ENCODE peak calls at places on chromosomes 12 and 14, in four cellular contexts. P is right lobe of liver; Q is CD8-positive, alpha-beta T cell; V is brain microvascular endothelial cell. T is an unnamed sample.

GRCh38 chr14:52342849-52343606 is 28.9 kb downstream of the PTGER2 start:
- DNase-seq in V (no peak), Q (no peak), P (no peak), T (no peak)

GRCh38 chr14:65320661-65321308 is 91.7 kb upstream of the FUT8 start:
- DNase-seq in P (no peak), Q (no peak), V (no peak), T (no peak)

GRCh38 chr12:69991683-69992297 is 166.8 kb downstream of the MYRFL start:
- DNase-seq in V (no peak), P (no peak), Q (no peak), T (no peak)

GRCh38 chr14:75877292-75877691 is 104.5 kb downstream of the TGFB3 start:
- DNase-seq in Q (no peak), V (peak), P (no peak), T (no peak)

GRCh38 chr12:121775501-121775900 is 18.0 kb downstream of the RHOF start:
- DNase-seq in P (no peak), V (no peak), Q (no peak), T (no peak)

GRCh38 chr14:93544212-93544611 is 113.5 kb downstream of the UNC79 start:
- DNase-seq in V (no peak), Q (no peak), P (no peak), T (no peak)

GRCh38 chr14:99116741-99117295 is 155.2 kb downstream of the BCL11B start:
- DNase-seq in P (no peak), Q (no peak), V (no peak), T (no peak)

GRCh38 chr14:93527076-93527692 is 96.4 kb downstream of the UNC79 start:
- DNase-seq in V (no peak), P (no peak), Q (no peak), T (no peak)

GRCh38 chr14:32657081-32657480 is 281.6 kb upstream of the NPAS3 start:
- DNase-seq in V (peak), P (no peak), Q (no peak), T (peak)

GRCh38 chr12:46771268-46771837 is 54.4 kb downstream of the SLC38A4 start:
- DNase-seq in P (no peak), Q (no peak), V (no peak), T (no peak)

GRCh38 chr14:68766299-68767247 is 26.3 kb downstream of the ZFP36L1 start:
- DNase-seq in V (no peak), P (no peak), Q (no peak), T (no peak)

GRCh38 chr12:49309361-49309760 is 13.7 kb upstream of the TROAP start:
- DNase-seq in Q (no peak), V (no peak), P (no peak), T (no peak)

GRCh38 chr12:112947761-112948160 is 9.5 kb downstream of the OAS3 start:
- DNase-seq in Q (no peak), P (no peak), V (no peak), T (no peak)

GRCh38 chr14:51533877-51534553 is 117.7 kb upstream of the FRMD6 start:
- DNase-seq in Q (no peak), V (no peak), P (no peak), T (no peak)

GRCh38 chr14:74299061-74299545 is 3.6 kb downstream of the ABCD4 start:
- DNase-seq in V (peak), Q (no peak), P (no peak), T (no peak)

GRCh38 chr12:60847281-60847680 is 1251.5 kb downstream of the SLC16A7 start:
- DNase-seq in P (no peak), Q (no peak), V (no peak), T (no peak)

GRCh38 chr14:55419663-55420062 is 8.0 kb upstream of the ATG14 start:
- DNase-seq in P (no peak), V (no peak), Q (no peak), T (no peak)

GRCh38 chr12:3303410-3304136 is 187.4 kb upstream of the PRMT8 start:
- DNase-seq in V (no peak), Q (no peak), P (no peak), T (no peak)

GRCh38 chr14:103118019-103118662 is 5.1 kb upstream of the TNFAIP2 start:
- DNase-seq in V (no peak), Q (no peak), P (peak), T (no peak)

GRCh38 chr12:40616383-40616900 is 75.8 kb upstream of the CNTN1 start:
- DNase-seq in P (no peak), V (no peak), Q (no peak), T (no peak)

GRCh38 chr12:130357241-130357640 is 19.6 kb downstream of the PIWIL1 start:
- DNase-seq in V (no peak), Q (no peak), P (no peak), T (no peak)

GRCh38 chr12:33156042-33156441 is 259.5 kb upstream of the PKP2 start:
- DNase-seq in P (no peak), V (no peak), Q (no peak), T (no peak)

GRCh38 chr14:59852350-59852749 is 18.2 kb downstream of the RTN1 start:
- DNase-seq in Q (no peak), V (no peak), P (no peak), T (no peak)

GRCh38 chr14:51121096-51121495 is 26.2 kb upstream of the TRIM9 start:
- DNase-seq in P (no peak), Q (no peak), V (no peak), T (no peak)

GRCh38 chr12:550473-551260 is 90.9 kb downstream of the B4GALNT3 start:
- DNase-seq in V (no peak), P (peak), Q (no peak), T (no peak)

GRCh38 chr12:68361953-68362352 is 29.8 kb upstream of the MDM1 start:
- DNase-seq in P (no peak), Q (no peak), V (no peak), T (no peak)

GRCh38 chr12:88970742-88971141 is 381.6 kb downstream of the DUSP6 start:
- DNase-seq in V (no peak), Q (no peak), P (no peak), T (no peak)

DNA sequence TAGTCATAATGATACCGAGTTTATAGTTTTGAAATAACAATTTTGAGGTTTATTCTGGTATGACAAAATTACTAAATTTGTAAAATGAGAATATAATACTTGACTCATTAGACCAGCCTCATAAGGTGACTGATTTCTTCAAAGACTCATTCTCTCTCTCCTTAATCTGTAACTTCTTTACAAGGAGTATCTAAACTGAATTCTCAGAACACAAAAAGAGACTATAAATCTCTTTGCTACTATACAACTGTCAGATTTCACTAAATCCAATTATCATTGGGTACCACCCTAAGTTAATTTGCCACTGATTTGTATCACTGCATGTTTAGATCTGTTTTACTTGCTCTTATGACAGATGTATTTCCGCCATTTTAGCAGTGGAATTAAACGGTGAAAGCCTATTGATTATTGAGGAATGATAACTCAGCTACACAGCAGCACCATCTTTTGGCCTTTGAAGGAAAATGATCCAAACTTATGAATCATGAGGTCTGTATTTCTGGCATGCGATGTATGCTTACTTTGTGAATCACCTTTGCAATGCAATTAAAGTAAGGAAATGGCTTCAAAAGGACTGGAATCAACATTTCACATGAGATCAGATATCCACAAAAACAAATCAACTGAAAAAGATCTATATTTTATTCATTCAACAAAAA is 161.2 kb downstream of the RERGL start:
- DNase-seq in V (peak), Q (no peak), P (no peak), T (no peak)
- TF ChIP-seq CTCF in V (peak), Q (no peak), P (no peak), T (no peak)

GRCh38 chr12:96456265-96456974 is 33.0 kb upstream of the CFAP54 start:
- DNase-seq in V (no peak), P (no peak), Q (no peak), T (no peak)
- TF ChIP-seq CTCF in V (no peak), P (no peak), Q (no peak), T (no peak)

GRCh38 chr12:85569261-85569660 is 266.9 kb downstream of the RASSF9 start:
- DNase-seq in Q (no peak), V (no peak), P (no peak), T (no peak)

GRCh38 chr12:85575115-85576096 is 260.8 kb downstream of the RASSF9 start:
- DNase-seq in V (peak), Q (no peak), P (peak), T (peak)

GRCh38 chr12:85573635-85574214 is 262.5 kb downstream of the RASSF9 start:
- DNase-seq in P (no peak), V (no peak), Q (no peak), T (no peak)

GRCh38 chr12:85574291-85574690 is 261.9 kb downstream of the RASSF9 start:
- DNase-seq in Q (no peak), V (no peak), P (no peak), T (no peak)

GRCh38 chr12:85572956-85573355 is 263.3 kb downstream of the RASSF9 start:
- DNase-seq in V (no peak), Q (no peak), P (no peak), T (no peak)
- TF ChIP-seq CTCF in V (no peak), Q (no peak), P (no peak), T (no peak)

GRCh38 chr12:12017798-12018197 is 52.9 kb upstream of the BCL2L14 start:
- DNase-seq in Q (no peak), V (no peak), P (no peak), T (no peak)
- TF ChIP-seq CTCF in Q (no peak), V (peak), P (no peak), T (no peak)

GRCh38 chr14:24426912-24427536 is 2.4 kb downstream of the CBLN3 start:
- DNase-seq in P (peak), V (no peak), Q (no peak), T (no peak)
- TF ChIP-seq CTCF in P (no peak), V (no peak), Q (no peak), T (no peak)

GRCh38 chr12:6493580-6494350 is at the start of gene NCAPD2:
- DNase-seq in Q (peak), P (peak), V (peak), T (peak)
- TF ChIP-seq CTCF in Q (no peak), P (peak), V (peak), T (peak)

DNA sequence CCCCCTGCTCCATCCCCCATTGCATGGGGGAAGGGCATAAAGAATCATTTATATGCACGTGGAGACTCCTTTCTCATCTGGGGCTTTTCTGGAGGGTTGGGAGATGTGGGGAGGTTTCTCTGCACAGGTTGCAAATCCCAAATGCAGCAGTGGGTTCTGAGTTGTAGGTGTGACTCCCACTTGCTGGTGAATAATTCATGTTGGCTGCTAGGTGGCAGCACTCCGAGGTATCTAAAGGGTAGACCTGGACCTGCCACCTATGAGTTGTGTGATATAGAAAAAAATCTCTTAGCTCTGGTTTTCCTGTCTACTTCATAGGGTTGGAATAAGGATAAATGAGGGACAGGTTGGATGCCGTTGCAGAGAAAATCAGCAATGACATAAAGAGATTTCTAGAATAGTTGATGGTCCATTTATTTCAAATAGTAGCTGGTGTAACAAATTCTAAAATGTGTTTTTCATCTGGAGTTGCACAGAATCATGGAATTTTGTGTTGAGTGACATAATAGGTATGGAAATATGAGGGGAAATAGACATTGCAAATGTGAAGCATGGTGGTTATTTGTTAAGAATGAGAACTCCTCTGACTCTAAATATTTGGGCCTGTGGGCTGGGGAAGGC is 4.6 kb downstream of the MARCHF9 start:
- DNase-seq in P (no peak), V (no peak), Q (peak), T (no peak)
- TF ChIP-seq CTCF in P (peak), V (peak), Q (peak), T (peak)

DNA sequence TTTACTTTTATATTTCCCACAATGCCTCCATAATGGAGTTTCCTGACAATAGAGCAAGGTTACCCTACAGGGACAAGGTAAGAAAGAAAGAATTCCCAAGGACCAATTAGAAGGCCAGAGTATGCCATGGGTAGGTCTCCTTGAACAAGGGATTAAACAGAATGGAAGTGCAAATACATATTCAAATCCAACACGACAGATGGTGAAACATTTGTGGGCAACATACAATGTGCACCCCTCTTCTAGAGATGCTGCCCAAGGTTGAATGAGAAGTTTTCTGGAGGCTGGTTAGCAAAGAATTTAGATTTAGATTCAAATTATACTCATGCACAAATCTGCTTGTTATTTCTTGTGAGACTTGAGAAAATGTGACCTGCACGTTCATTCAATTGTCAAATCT is 76.3 kb upstream of the BTG1 start:
- DNase-seq in V (no peak), P (no peak), Q (no peak), T (no peak)
- TF ChIP-seq CTCF in V (no peak), P (no peak), Q (no peak), T (no peak)

DNA sequence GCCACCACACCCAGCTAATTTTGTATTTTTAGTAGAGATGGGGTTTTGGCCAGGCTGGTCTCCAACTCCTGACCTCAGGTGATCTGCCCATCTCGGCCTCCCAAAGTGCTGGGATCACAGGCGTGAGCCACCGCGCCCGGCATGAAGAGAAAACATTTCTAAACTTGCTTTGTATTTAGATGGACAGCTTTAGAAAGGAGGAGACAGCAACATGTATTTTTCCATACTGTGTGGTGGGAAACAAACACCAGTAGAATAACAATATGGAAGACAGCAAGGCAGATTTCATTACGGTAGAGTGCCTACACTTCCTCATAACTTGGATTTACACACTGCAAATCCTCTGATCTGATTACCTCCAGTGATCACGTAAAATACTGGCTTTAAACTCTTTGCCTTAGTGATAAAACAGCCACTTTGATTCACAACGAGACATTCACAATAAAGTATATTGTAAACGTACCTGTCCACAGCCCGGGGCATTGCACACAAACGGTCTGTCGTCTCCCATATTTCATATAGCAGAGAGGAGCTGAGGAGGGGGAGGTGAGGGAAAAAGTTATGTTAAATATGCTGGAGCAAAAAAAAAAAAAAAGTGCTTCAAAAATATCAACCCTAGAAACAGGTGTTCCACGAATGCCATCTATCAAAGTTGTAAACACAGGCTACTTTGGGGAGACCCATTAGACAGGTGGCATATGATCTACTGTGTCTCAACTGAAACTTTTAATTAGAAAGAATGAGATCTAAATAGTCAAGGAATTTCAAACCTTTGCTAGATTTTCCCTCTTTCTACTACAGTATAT is 25.5 kb downstream of the ATF7 start:
- DNase-seq in P (no peak), V (no peak), Q (no peak), T (no peak)
- TF ChIP-seq CTCF in P (no peak), V (no peak), Q (no peak), T (no peak)

T was measured in AG09319.